ENCODE peak calls at places on chromosomes 12 and 14, in seven cellular contexts. S, F, Q, N, H, K and V are unnamed samples.

GRCh38 chr14:59187802-59188460 is 536 bp upstream of the DAAM1 start:
- DNase-seq in S (peak), F (peak), Q (peak), N (no peak), H (peak), K (no peak), V (no peak)

GRCh38 chr12:77941396-77941795 is 110.7 kb downstream of the NAV3 start:
- DNase-seq in S (no peak), F (no peak), Q (no peak), N (no peak), H (no peak), K (no peak), V (no peak)

GRCh38 chr12:19312637-19313036 is 126.7 kb upstream of the AEBP2 start:
- DNase-seq in S (no peak), F (no peak), Q (no peak), N (no peak), H (no peak), K (no peak), V (no peak)

GRCh38 chr12:93403988-93404803 is 26.5 kb downstream of the NUDT4 start:
- DNase-seq in S (no peak), F (no peak), Q (no peak), N (no peak), H (no peak), K (no peak), V (no peak)

GRCh38 chr14:75568791-75569190 is 9.6 kb upstream of the FLVCR2 start:
- DNase-seq in S (no peak), F (no peak), Q (no peak), N (no peak), H (no peak), K (no peak), V (no peak)

GRCh38 chr12:9906888-9907287 is 25.3 kb downstream of the CLEC2A start:
- DNase-seq in S (no peak), F (no peak), Q (no peak), N (no peak), H (peak), K (no peak), V (no peak)

GRCh38 chr14:67240978-67241415 is 238 bp upstream of the PALS1 start:
- DNase-seq in S (peak), F (peak), Q (peak), N (peak), H (peak), K (peak), V (peak)

GRCh38 chr12:131946757-131947156 is 3.0 kb upstream of the EP400 start:
- DNase-seq in S (no peak), F (no peak), Q (no peak), N (no peak), H (no peak), K (peak), V (no peak)

GRCh38 chr12:12239127-12239526 is 27.7 kb downstream of the LRP6 start:
- DNase-seq in S (no peak), F (no peak), Q (no peak), N (no peak), H (no peak), K (no peak), V (no peak)

GRCh38 chr12:56128669-56129209 is 672 bp downstream of the ESYT1 start:
- DNase-seq in S (no peak), F (peak), Q (peak), N (no peak), H (peak), K (no peak), V (no peak)

GRCh38 chr12:121781751-121782615 is 11.5 kb downstream of the RHOF start:
- DNase-seq in S (peak), F (no peak), Q (no peak), N (no peak), H (no peak), K (no peak), V (no peak)

GRCh38 chr14:27613102-27613501 is 1015.3 kb upstream of the NOVA1 start:
- DNase-seq in S (no peak), F (no peak), Q (no peak), N (no peak), H (no peak), K (no peak), V (no peak)

GRCh38 chr12:129202109-129202814 is 349.0 kb downstream of the GLT1D1 start:
- DNase-seq in S (peak), F (no peak), Q (no peak), N (no peak), H (no peak), K (no peak), V (no peak)

GRCh38 chr14:71758198-71758955 is 173.9 kb upstream of the RGS6 start:
- DNase-seq in S (no peak), F (no peak), Q (no peak), N (no peak), H (no peak), K (no peak), V (no peak)

GRCh38 chr12:90253674-90254181 is 545.1 kb upstream of the ATP2B1 start:
- DNase-seq in S (no peak), F (peak), Q (no peak), N (no peak), H (peak), K (peak), V (peak)

GRCh38 chr12:79877246-79877645 is 57.7 kb downstream of the PPP1R12A start:
- DNase-seq in S (no peak), F (no peak), Q (no peak), N (no peak), H (no peak), K (no peak), V (no peak)

GRCh38 chr12:48039151-48039550 is 34.9 kb upstream of the COL2A1 start:
- DNase-seq in S (no peak), F (no peak), Q (no peak), N (no peak), H (no peak), K (no peak), V (no peak)

GRCh38 chr14:70856851-70857498 is 47.7 kb upstream of the MAP3K9 start:
- DNase-seq in S (no peak), F (no peak), Q (no peak), N (no peak), H (no peak), K (no peak), V (no peak)

GRCh38 chr12:104866286-104866685 is 91.8 kb downstream of the SLC41A2 start:
- DNase-seq in S (no peak), F (no peak), Q (no peak), N (no peak), H (no peak), K (no peak), V (no peak)

GRCh38 chr14:52791204-52792096 is at the start of gene GNPNAT1:
- DNase-seq in S (peak), F (peak), Q (peak), N (peak), H (peak), K (peak), V (peak)

GRCh38 chr12:124040737-124041136 is 67.7 kb downstream of the ZNF664 start:
- DNase-seq in S (no peak), F (no peak), Q (no peak), N (no peak), H (no peak), K (no peak), V (no peak)
- TF ChIP-seq EP300 in S (no peak), F (no peak), Q (no peak), N (no peak), H (no peak), K (no peak), V (no peak)

GRCh38 chr12:76028649-76029277 is 2.8 kb downstream of the PHLDA1 start:
- DNase-seq in S (no peak), F (no peak), Q (no peak), N (no peak), H (no peak), K (no peak), V (no peak)

GRCh38 chr12:76031414-76032042 is at the start of gene PHLDA1:
- DNase-seq in S (peak), F (peak), Q (peak), N (peak), H (peak), K (peak), V (peak)

GRCh38 chr12:76031081-76031413 is 529 bp downstream of the PHLDA1 start:
- DNase-seq in S (peak), F (no peak), Q (no peak), N (no peak), H (no peak), K (no peak), V (no peak)

GRCh38 chr12:76029982-76030377 is 1.6 kb downstream of the PHLDA1 start:
- DNase-seq in S (no peak), F (no peak), Q (no peak), N (no peak), H (no peak), K (no peak), V (no peak)

DNA sequence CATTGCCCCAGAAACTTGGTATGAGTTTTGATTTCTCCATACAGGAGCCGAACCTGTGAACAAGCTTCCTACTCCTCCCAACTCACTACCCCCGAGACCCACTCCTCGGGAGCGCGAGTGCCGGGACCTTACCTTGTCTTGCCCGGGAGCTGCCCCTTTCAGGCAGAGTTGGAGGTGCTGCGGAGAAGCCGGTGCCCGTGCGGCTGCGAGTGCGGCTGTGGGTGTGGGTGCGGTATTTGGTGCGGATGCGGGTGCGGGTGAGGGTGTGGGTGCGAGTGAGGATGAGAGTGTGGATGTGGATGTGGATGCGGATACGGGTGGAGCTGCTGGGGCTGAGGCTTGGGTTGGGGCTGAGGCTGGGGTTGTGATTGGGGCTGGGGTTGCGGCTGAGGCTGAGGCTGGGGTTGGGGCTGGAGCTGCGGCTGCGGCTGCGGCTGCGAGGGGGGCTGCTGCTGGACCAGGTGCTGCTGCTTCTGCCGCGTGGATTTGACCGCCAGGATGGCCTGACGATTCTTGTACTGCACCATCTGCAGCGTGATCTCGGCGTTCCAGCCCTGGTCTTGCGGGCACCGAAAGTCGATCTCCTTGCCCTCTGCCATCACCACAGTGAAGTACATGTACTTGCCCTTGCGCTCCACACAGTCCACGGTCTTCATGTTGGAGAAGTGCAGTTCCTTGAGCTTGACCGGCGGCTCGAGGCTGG is 1.0 kb downstream of the PHLDA1 start:
- DNase-seq in S (no peak), F (no peak), Q (no peak), N (peak), H (peak), K (peak), V (peak)
- H3K27ac ChIP-seq in S (no peak), F (peak), Q (peak), N (peak), H (peak), K (peak), V (peak)

DNA sequence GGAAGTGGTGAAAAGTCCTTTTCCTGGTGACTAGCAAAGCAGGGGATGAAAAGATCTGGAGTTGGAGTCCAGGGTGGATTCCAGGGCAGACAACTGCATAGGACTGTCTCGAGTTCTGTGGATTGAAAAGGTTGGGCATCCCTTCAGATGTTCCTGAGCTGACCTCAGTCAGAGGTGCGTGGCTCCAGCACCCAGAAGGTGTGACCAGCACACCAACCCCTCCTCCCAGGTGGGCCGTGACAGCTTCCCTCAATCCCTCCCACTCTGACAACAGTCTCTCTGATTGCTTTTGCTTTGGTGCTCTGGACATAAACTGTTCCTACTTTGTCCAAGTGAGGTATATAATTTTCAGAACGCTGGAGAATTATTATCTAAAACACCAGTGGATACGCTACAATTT is 88.1 kb downstream of the DAD1 start:
- DNase-seq in S (no peak), F (no peak), Q (no peak), N (no peak), H (no peak), K (no peak), V (no peak)
- TF ChIP-seq POLR2A in S (no peak), F (no peak), Q (no peak), N (no peak), H (no peak), K (no peak), V (no peak)

GRCh38 chr12:23760495-23760894 is 189.0 kb downstream of the SOX5 start:
- DNase-seq in S (no peak), F (no peak), Q (no peak), N (no peak), H (no peak), K (no peak), V (no peak)
- TF ChIP-seq EP300 in S (no peak), F (no peak), Q (no peak), N (no peak), H (no peak), K (no peak), V (no peak)